ENCODE peak calls at places on chromosome 21, in five cellular contexts. Y is AG10803, O is left ventricle myocardium inferior, R is BJ, M is OCI-LY7. G is an unnamed sample.

GRCh38 chr21:44487831-44488230 is 32.5 kb downstream of the LRRC3 start:
- DNase-seq in Y (peak), R (no peak), M (peak), O (no peak), G (no peak)

GRCh38 chr21:40165212-40165611 is 298.0 kb downstream of the PCP4 start:
- DNase-seq in Y (no peak), O (peak), M (no peak), R (no peak), G (no peak)

GRCh38 chr21:23853796-23854379 is 1753.4 kb downstream of the MRPL39 start:
- DNase-seq in R (no peak), M (peak), O (no peak), Y (no peak), G (no peak)

GRCh38 chr21:26710155-26710554 is 135.1 kb downstream of the ADAMTS1 start:
- DNase-seq in Y (no peak), M (no peak), R (no peak), O (no peak), G (no peak)

GRCh38 chr21:45420623-45421041 is 15.7 kb downstream of the COL18A1 start:
- DNase-seq in R (no peak), O (no peak), M (no peak), Y (no peak), G (no peak)

GRCh38 chr21:44065428-44065827 is 41.8 kb upstream of the PWP2 start:
- DNase-seq in Y (peak), M (no peak), R (no peak), O (no peak), G (no peak)

GRCh38 chr21:23016617-23017016 is 2018.4 kb downstream of the NCAM2 start:
- DNase-seq in O (no peak), R (no peak), M (no peak), Y (no peak), G (no peak)

GRCh38 chr21:45642122-45642813 is 1.3 kb upstream of the PCBP3 start:
- DNase-seq in R (no peak), Y (no peak), O (no peak), M (no peak), G (no peak)

GRCh38 chr21:33036430-33037162 is 10.9 kb downstream of the OLIG2 start:
- DNase-seq in R (no peak), Y (peak), O (peak), M (no peak), G (no peak)

GRCh38 chr21:25330266-25330665 is 277.0 kb downstream of the MRPL39 start:
- DNase-seq in M (no peak), Y (peak), O (no peak), R (no peak), G (no peak)

GRCh38 chr21:35953570-35953969 is 106.8 kb downstream of the SETD4 start:
- DNase-seq in M (no peak), O (no peak), Y (no peak), R (no peak), G (no peak)

GRCh38 chr21:22743085-22743484 is 1744.9 kb downstream of the NCAM2 start:
- DNase-seq in O (no peak), Y (no peak), M (no peak), R (no peak), G (no peak)

GRCh38 chr21:46322351-46323226 is 1.1 kb downstream of the C21orf58 start:
- DNase-seq in Y (peak), M (peak), R (no peak), O (no peak), G (no peak)

GRCh38 chr21:22456241-22456640 is 1458.0 kb downstream of the NCAM2 start:
- DNase-seq in O (no peak), Y (no peak), R (no peak), M (no peak), G (no peak)

GRCh38 chr21:27057997-27058396 is 91.1 kb upstream of the ADAMTS5 start:
- DNase-seq in M (no peak), O (no peak), R (no peak), Y (no peak), G (no peak)

GRCh38 chr21:28906236-28906635 is 86.4 kb downstream of the LTN1 start:
- DNase-seq in O (no peak), R (no peak), M (no peak), Y (no peak), G (no peak)

GRCh38 chr21:43938751-43939442 is 73.2 kb upstream of the TRAPPC10 start:
- DNase-seq in O (peak), M (peak), Y (peak), R (no peak), G (no peak)

GRCh38 chr21:30340714-30341573 is 3.5 kb upstream of the KRTAP27-1 start:
- DNase-seq in O (no peak), R (no peak), Y (peak), M (peak), G (no peak)

GRCh38 chr21:45002381-45003204 is 62.8 kb downstream of the SLX9 start:
- DNase-seq in Y (no peak), O (peak), M (no peak), R (no peak), G (no peak)

GRCh38 chr21:44356636-44357035 is 3.2 kb downstream of the TRPM2 start:
- DNase-seq in M (no peak), Y (no peak), R (no peak), O (no peak), G (no peak)

GRCh38 chr21:38126677-38127271 is 130.0 kb upstream of the KCNJ15 start:
- DNase-seq in Y (peak), M (peak), O (peak), R (no peak), G (peak)

GRCh38 chr21:37435120-37435519 is 68.5 kb downstream of the DYRK1A start:
- DNase-seq in Y (peak), R (peak), O (peak), M (no peak), G (peak)

GRCh38 chr21:45404726-45405270 is at the start of gene COL18A1:
- DNase-seq in R (no peak), Y (no peak), O (peak), M (no peak), G (no peak)

GRCh38 chr21:38139380-38140168 is 117.2 kb upstream of the KCNJ15 start:
- DNase-seq in R (no peak), M (no peak), O (no peak), Y (peak), G (peak)

GRCh38 chr21:26307640-26308039 is 137.1 kb upstream of the APP start:
- DNase-seq in Y (no peak), O (no peak), R (no peak), M (no peak), G (no peak)

GRCh38 chr21:36883532-36884486 is 82.7 kb downstream of the HLCS start:
- DNase-seq in R (no peak), O (no peak), M (no peak), Y (no peak), G (no peak)

GRCh38 chr21:39633770-39634181 is 21.0 kb downstream of the B3GALT5 start:
- DNase-seq in M (no peak), O (no peak), Y (peak), R (peak), G (peak)

GRCh38 chr21:46178961-46179360 is 5.3 kb downstream of the SPATC1L start:
- DNase-seq in R (no peak), Y (no peak), O (no peak), M (no peak), G (no peak)

GRCh38 chr21:40386301-40386911 is 460.6 kb downstream of the DSCAM start:
- DNase-seq in Y (no peak), M (peak), R (no peak), O (peak), G (no peak)

GRCh38 chr21:29289317-29289716 is 9.4 kb upstream of the BACH1 start:
- DNase-seq in R (no peak), O (no peak), M (no peak), Y (no peak), G (no peak)

GRCh38 chr21:26106562-26106961 is 64.0 kb downstream of the APP start:
- DNase-seq in Y (no peak), R (no peak), M (no peak), O (no peak), G (no peak)

DNA sequence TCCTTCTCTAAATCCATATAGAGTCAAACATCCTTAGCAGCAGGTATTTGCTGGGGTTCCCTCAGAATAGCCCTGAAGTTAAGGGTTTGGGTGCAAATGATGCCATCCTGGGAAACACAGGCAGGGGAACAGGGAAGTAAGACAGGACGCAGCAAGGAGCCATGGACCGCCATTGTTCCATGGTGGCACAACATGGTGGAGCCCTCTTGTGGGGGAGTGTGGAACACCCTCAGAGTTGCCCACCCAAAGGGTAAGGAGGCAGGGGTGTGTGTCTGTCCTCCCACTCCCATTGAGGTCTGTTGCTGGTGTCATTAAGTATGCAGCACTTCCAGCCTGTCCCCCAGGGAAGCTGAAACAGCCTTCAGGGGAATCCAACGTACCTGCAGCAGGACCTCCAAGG is 20.4 kb upstream of the RCAN1 start:
- DNase-seq in Y (no peak), R (no peak), O (no peak), M (no peak), G (no peak)
- TF ChIP-seq CTCF in Y (peak), R (peak), O (peak), M (peak), G (peak)

GRCh38 chr21:42654913-42655796 is 1.7 kb downstream of the PDE9A start:
- DNase-seq in Y (no peak), M (peak), O (no peak), R (no peak), G (no peak)
- H3K4me3 ChIP-seq in Y (no peak), M (peak), O (peak), R (no peak), G (peak)

GRCh38 chr21:31918250-31918775 is 45.5 kb downstream of the HUNK start:
- DNase-seq in R (no peak), O (no peak), M (no peak), Y (no peak), G (no peak)
- TF ChIP-seq CTCF in R (no peak), O (no peak), M (no peak), Y (peak), G (peak)

DNA sequence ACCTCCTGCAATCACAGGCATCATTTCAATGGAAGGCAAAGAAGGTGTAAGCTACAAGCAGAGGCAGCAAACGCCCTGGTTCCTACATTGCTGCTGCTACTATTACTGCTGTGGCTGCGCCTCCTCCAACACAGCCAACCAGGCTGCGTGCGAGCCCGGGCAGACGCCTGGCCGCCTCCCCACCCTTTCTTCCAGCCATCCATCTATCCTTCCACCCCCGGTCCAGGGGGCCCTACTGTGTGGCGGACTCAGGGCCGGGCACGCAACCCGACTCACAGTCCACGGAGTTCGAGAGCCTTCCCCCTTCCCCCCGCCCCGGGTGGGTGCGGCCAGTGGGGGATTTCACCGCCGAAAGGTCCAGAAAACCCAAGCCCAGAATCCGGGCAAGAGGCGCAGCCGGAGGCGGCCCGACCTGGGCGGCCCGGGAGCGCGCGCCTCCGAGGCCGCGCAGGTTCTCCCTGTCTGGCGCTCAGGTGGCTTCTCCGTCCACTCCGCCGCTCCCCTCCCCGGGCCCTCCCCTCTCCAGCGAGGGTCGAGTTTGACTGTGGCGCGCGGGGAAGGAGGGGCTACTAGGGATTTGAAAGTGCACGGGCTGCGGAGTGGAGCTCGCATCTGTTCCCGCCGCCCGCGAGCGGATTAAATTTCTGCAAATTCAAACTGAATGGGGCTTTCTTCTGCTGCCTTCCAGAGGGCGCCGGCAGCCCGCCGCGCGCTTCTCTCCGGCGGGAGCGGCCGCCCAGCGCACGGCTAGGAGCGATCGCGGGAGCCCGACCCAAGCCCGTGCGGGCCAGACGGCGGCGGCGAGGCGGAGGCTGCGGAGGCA is at the start of gene HUNK:
- DNase-seq in Y (peak), O (no peak), R (no peak), M (peak), G (no peak)
- H3K4me3 ChIP-seq in Y (peak), O (peak), R (peak), M (peak), G (peak)